ENCODE peak calls at places on chromosomes 16 and 17, in seven cellular contexts. One of them, this sample, is unnamed.

GRCh38 chr16:24257965-24258364 is 1.8 kb downstream of the CACNG3 start:
- DNase-seq in pancreas: no peak
- DNase-seq in mesothelial cell of epicardium: no peak
- DNase-seq in adrenal gland: no peak
- DNase-seq in WTC11: no peak
- DNase-seq in epithelial cell of proximal tubule: no peak
- DNase-seq in ureter: no peak
- DNase-seq in this sample: peak

GRCh38 chr17:40086150-40087044 is 14.0 kb downstream of the NR1D1 start:
- DNase-seq in pancreas: no peak
- DNase-seq in mesothelial cell of epicardium: no peak
- DNase-seq in adrenal gland: peak
- DNase-seq in WTC11: peak
- DNase-seq in epithelial cell of proximal tubule: no peak
- DNase-seq in ureter: peak
- DNase-seq in this sample: peak

GRCh38 chr17:79844869-79845600 is 5.8 kb upstream of the CBX4 start:
- DNase-seq in pancreas: peak
- DNase-seq in mesothelial cell of epicardium: no peak
- DNase-seq in adrenal gland: peak
- DNase-seq in WTC11: peak
- DNase-seq in epithelial cell of proximal tubule: no peak
- DNase-seq in ureter: peak
- DNase-seq in this sample: peak

GRCh38 chr17:19958023-19958422 is 19.6 kb downstream of the AKAP10 start:
- DNase-seq in pancreas: no peak
- DNase-seq in mesothelial cell of epicardium: no peak
- DNase-seq in adrenal gland: peak
- DNase-seq in WTC11: no peak
- DNase-seq in epithelial cell of proximal tubule: peak
- DNase-seq in ureter: no peak
- DNase-seq in this sample: peak

GRCh38 chr17:76710863-76711611 is at the start of gene MXRA7:
- DNase-seq in pancreas: no peak
- DNase-seq in mesothelial cell of epicardium: peak
- DNase-seq in adrenal gland: peak
- DNase-seq in WTC11: peak
- DNase-seq in epithelial cell of proximal tubule: no peak
- DNase-seq in ureter: peak
- DNase-seq in this sample: peak

GRCh38 chr17:48412841-48413240 is 17.2 kb downstream of the SKAP1 start:
- DNase-seq in pancreas: no peak
- DNase-seq in mesothelial cell of epicardium: no peak
- DNase-seq in adrenal gland: no peak
- DNase-seq in WTC11: no peak
- DNase-seq in epithelial cell of proximal tubule: no peak
- DNase-seq in ureter: no peak
- DNase-seq in this sample: no peak

GRCh38 chr16:70520612-70521297 is 2.6 kb downstream of the COG4 start:
- DNase-seq in pancreas: no peak
- DNase-seq in mesothelial cell of epicardium: no peak
- DNase-seq in adrenal gland: no peak
- DNase-seq in WTC11: no peak
- DNase-seq in epithelial cell of proximal tubule: no peak
- DNase-seq in ureter: no peak
- DNase-seq in this sample: no peak

GRCh38 chr17:71023631-71024030 is 854.3 kb downstream of the KCNJ2 start:
- DNase-seq in pancreas: no peak
- DNase-seq in mesothelial cell of epicardium: no peak
- DNase-seq in adrenal gland: no peak
- DNase-seq in WTC11: no peak
- DNase-seq in epithelial cell of proximal tubule: peak
- DNase-seq in ureter: no peak
- DNase-seq in this sample: no peak